ENCODE peak calls at places on chromosome 9, in ten cellular contexts. O, S, A, Q, X, I, G, E, R and U are unnamed samples.

GRCh38 chr9:135874859-135875258 is 32.5 kb downstream of the CAMSAP1 start:
- DNase-seq in A (no peak), S (no peak), E (no peak), G (no peak), Q (no peak), X (no peak), I (no peak), O (no peak), R (no peak), U (no peak)

GRCh38 chr9:72586388-72587160 is 65.2 kb downstream of the TMC1 start:
- DNase-seq in G (no peak), R (peak), E (no peak), X (peak), A (no peak), I (no peak), Q (peak), O (no peak), S (no peak), U (peak)

GRCh38 chr9:19381656-19382055 is 1.6 kb upstream of the RPS6 start:
- DNase-seq in O (no peak), S (no peak), A (no peak), I (no peak), G (no peak), E (no peak), X (no peak), R (no peak), Q (no peak), U (no peak)

GRCh38 chr9:34179528-34180138 is 790 bp downstream of the UBAP1 start:
- DNase-seq in I (peak), R (no peak), G (no peak), X (peak), S (no peak), A (peak), E (no peak), Q (no peak), O (no peak), U (no peak)

GRCh38 chr9:104836235-104836634 is 72.3 kb downstream of the NIPSNAP3B start:
- DNase-seq in R (no peak), O (no peak), G (no peak), I (no peak), E (no peak), X (peak), Q (no peak), S (no peak), A (no peak), U (no peak)

GRCh38 chr9:18493361-18494015 is 19.5 kb downstream of the ADAMTSL1 start:
- DNase-seq in Q (no peak), S (no peak), X (peak), A (no peak), G (no peak), E (no peak), O (no peak), R (no peak), I (no peak), U (no peak)

GRCh38 chr9:78149738-78150291 is 86.1 kb upstream of the CEP78 start:
- DNase-seq in G (no peak), X (no peak), O (no peak), I (no peak), R (no peak), S (no peak), A (no peak), Q (no peak), E (no peak), U (no peak)

GRCh38 chr9:135925496-135926133 is 18.3 kb upstream of the CAMSAP1 start:
- DNase-seq in S (no peak), I (peak), G (no peak), O (no peak), R (peak), E (no peak), A (no peak), Q (no peak), X (no peak), U (no peak)

GRCh38 chr9:70614786-70615565 is 200.5 kb upstream of the KLF9 start:
- DNase-seq in R (no peak), A (no peak), E (no peak), O (no peak), I (no peak), S (no peak), X (no peak), Q (no peak), G (peak), U (no peak)

GRCh38 chr9:14846871-14847311 is 63.3 kb downstream of the FREM1 start:
- DNase-seq in O (peak), Q (peak), R (peak), X (peak), S (peak), A (peak), G (peak), I (peak), E (peak), U (no peak)

GRCh38 chr9:92265159-92265558 is 28.3 kb downstream of the IARS1 start:
- DNase-seq in R (no peak), X (peak), Q (no peak), A (no peak), S (no peak), E (no peak), G (no peak), I (no peak), O (no peak), U (no peak)

GRCh38 chr9:4339357-4339756 is 39.5 kb upstream of the GLIS3 start:
- DNase-seq in O (peak), E (peak), Q (peak), X (peak), A (peak), I (peak), G (peak), R (peak), S (peak), U (peak)

GRCh38 chr9:7212101-7212500 is 454.3 kb downstream of the KDM4C start:
- DNase-seq in A (no peak), G (no peak), O (no peak), X (no peak), S (no peak), R (no peak), Q (no peak), E (no peak), I (no peak), U (no peak)

GRCh38 chr9:14962193-14962899 is 52.1 kb upstream of the FREM1 start:
- DNase-seq in I (no peak), E (no peak), Q (no peak), R (no peak), S (no peak), G (no peak), A (no peak), X (no peak), O (no peak), U (no peak)

GRCh38 chr9:134301387-134302129 is 24.7 kb upstream of the RXRA start:
- DNase-seq in A (no peak), R (no peak), X (no peak), E (peak), G (no peak), O (peak), Q (peak), I (no peak), S (peak), U (peak)

GRCh38 chr9:127162046-127162445 is 39.6 kb upstream of the ANGPTL2 start:
- DNase-seq in A (no peak), I (no peak), G (no peak), S (no peak), O (no peak), E (no peak), Q (no peak), X (no peak), R (no peak), U (no peak)

GRCh38 chr9:137114613-137115393 is at the start of gene DPP7:
- DNase-seq in R (peak), E (peak), A (peak), X (peak), O (peak), I (peak), Q (peak), S (peak), G (peak), U (peak)

GRCh38 chr9:133130721-133131244 is 9.7 kb upstream of the RALGDS start:
- DNase-seq in R (no peak), Q (peak), E (no peak), G (no peak), I (peak), X (no peak), O (peak), A (no peak), S (no peak), U (no peak)

GRCh38 chr9:97907051-97907450 is 15.2 kb downstream of the TRMO start:
- DNase-seq in O (peak), E (no peak), R (no peak), G (no peak), S (no peak), X (no peak), Q (no peak), A (no peak), I (no peak), U (peak)

GRCh38 chr9:69173891-69174644 is at the start of gene TJP2:
- DNase-seq in A (peak), S (peak), E (peak), R (peak), X (peak), O (peak), G (peak), Q (no peak), I (peak), U (peak)

GRCh38 chr9:91348191-91348790 is 13.4 kb downstream of the AUH start:
- DNase-seq in I (no peak), O (no peak), A (no peak), S (no peak), X (no peak), Q (no peak), R (no peak), G (no peak), E (no peak), U (no peak)

GRCh38 chr9:93111371-93112115 is 15.5 kb downstream of the CARD19 start:
- DNase-seq in A (no peak), Q (no peak), O (peak), I (no peak), G (no peak), X (no peak), E (peak), R (peak), S (no peak), U (peak)

GRCh38 chr9:129415031-129415953 is 205.6 kb downstream of the C9orf50 start:
- DNase-seq in S (no peak), Q (no peak), A (no peak), O (no peak), E (no peak), I (no peak), G (no peak), R (no peak), X (no peak), U (no peak)

GRCh38 chr9:131475111-131475955 is 27.4 kb upstream of the POMT1 start:
- DNase-seq in I (no peak), E (no peak), S (no peak), R (peak), Q (no peak), X (no peak), A (no peak), O (peak), G (no peak), U (peak)

GRCh38 chr9:99485461-99485860 is 263.4 kb downstream of the SEC61B start:
- DNase-seq in S (no peak), A (no peak), E (no peak), G (no peak), I (no peak), X (no peak), Q (no peak), R (no peak), O (no peak), U (no peak)

GRCh38 chr9:123361086-123361730 is 5.2 kb downstream of the CRB2 start:
- DNase-seq in X (no peak), Q (no peak), I (no peak), E (no peak), A (no peak), R (no peak), S (no peak), O (no peak), G (no peak), U (no peak)

GRCh38 chr9:96242829-96243228 is 59.1 kb downstream of the HSD17B3 start:
- DNase-seq in O (no peak), A (no peak), S (no peak), G (no peak), I (no peak), X (no peak), R (no peak), Q (no peak), E (no peak), U (no peak)

GRCh38 chr9:86389648-86390047 is 35.4 kb upstream of the TUT7 start:
- DNase-seq in I (no peak), Q (no peak), S (no peak), R (no peak), O (no peak), A (no peak), G (no peak), E (no peak), X (no peak), U (no peak)

GRCh38 chr9:17024129-17024528 is 110.7 kb upstream of the CNTLN start:
- DNase-seq in Q (no peak), R (no peak), A (no peak), O (no peak), G (no peak), E (no peak), S (no peak), X (no peak), I (no peak), U (no peak)

GRCh38 chr9:25678147-25678666 is at the start of gene TUSC1:
- DNase-seq in S (peak), O (peak), X (peak), G (peak), I (peak), A (peak), E (peak), R (peak), Q (no peak), U (no peak)

GRCh38 chr9:93064392-93065124 is 6.1 kb downstream of the SUSD3 start:
- DNase-seq in R (no peak), S (no peak), X (no peak), I (peak), O (peak), E (peak), Q (peak), G (no peak), A (peak), U (peak)

GRCh38 chr9:21624675-21625477 is 142.8 kb upstream of the IFNE start:
- DNase-seq in A (no peak), Q (no peak), S (no peak), E (no peak), O (no peak), G (no peak), X (no peak), R (no peak), I (no peak), U (no peak)

GRCh38 chr9:92882276-92882675 is 4.4 kb upstream of the ZNF484 start:
- DNase-seq in R (no peak), A (no peak), S (no peak), O (peak), X (no peak), I (no peak), E (no peak), G (no peak), Q (no peak), U (no peak)

GRCh38 chr9:127937383-127938297 is at the start of gene DPM2:
- DNase-seq in O (peak), I (peak), E (peak), S (peak), R (peak), A (peak), X (peak), G (peak), Q (peak), U (peak)

GRCh38 chr9:82763631-82764030 is 299.3 kb downstream of the RASEF start:
- DNase-seq in R (no peak), O (no peak), Q (no peak), G (no peak), A (no peak), E (no peak), X (no peak), I (no peak), S (peak), U (no peak)
- TF ChIP-seq CTCF in R (no peak), O (no peak), Q (no peak), G (no peak), A (no peak), E (no peak), X (no peak), I (no peak), S (no peak), U (no peak)

DNA sequence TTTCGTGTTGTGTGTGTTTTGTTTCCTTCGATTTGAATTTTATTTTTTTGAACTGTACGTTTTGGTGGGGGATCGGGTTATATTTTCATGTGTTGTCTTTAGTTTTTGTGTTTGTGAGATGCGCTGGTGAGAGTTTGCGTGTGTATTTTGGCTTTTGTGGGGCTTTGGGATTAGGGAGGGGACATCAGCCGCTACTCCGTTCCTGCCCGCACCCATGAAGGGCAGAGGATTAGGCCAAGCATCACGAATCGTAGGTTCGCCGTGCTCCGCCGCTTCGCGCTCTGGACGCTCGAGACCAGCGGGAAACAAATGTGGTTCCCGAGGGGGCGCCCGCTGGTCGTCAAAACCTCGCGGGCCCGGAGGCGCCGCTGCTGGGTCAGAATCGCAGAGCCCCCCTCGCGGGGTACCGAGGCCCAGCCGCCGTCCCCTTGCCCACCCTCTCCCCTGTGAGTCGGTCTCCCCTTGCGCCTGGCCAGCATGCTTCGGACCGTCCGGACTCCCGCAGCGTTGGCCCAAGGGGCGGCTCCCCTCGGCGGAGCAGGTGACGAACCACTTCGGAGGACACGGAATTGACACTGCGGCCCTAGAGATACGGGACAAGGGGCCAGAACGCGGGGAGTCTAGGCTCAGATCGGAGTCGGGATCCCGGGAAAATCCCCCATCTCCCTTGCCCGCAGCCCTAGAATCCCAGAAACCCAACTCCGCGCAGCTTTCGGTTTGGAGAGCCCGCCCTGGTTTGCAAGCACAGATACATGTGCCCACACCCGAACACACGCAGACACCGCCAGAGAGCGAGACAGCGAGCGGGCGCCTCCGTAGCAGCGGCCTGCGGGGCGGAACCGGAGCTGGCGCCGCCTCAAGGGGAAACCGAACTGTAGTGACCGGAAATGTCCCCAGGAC is 2.4 kb upstream of the PAX5 start:
- DNase-seq in X (peak), R (peak), A (peak), S (peak), G (no peak), I (peak), O (peak), E (no peak), Q (no peak), U (no peak)
- TF ChIP-seq CTCF in X (no peak), R (no peak), A (no peak), S (no peak), G (no peak), I (peak), O (no peak), E (no peak), Q (no peak), U (no peak)

DNA sequence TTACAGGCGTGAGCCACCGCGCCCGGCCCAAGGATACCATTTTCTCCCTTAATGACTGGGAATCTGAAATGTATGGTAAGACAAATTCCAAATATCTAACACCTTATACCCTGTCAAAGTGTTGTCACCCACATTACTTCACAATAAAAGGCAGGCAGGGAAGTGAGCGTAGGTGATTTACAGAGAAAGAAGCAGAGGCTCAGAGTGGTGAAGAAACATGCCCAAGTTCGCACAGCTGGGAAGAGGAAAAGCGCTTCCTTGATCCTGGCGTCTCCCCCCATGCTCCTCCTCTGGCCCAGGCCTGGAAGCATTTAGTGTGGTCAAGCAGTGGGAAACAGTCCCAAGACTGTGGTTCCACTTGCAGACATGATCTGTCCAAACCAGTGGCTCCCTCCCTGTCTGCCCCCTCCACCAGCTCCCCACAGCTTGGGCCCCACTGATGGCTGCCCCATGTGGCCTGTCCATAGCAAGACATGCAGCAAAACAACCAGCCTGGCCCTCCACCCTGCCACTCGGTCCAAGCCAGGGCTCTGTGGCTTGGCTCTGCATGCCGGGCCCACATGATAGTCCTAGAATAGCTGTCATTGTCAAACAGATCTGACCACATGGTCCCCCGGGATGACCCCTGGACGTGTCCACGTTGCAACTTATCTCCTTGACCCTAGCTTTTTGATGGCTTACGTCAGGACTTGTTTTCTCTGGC is 107.2 kb downstream of the TTLL11 start:
- DNase-seq in A (no peak), X (peak), S (no peak), R (no peak), G (peak), I (no peak), Q (no peak), E (peak), O (no peak), U (no peak)
- TF ChIP-seq CTCF in A (no peak), X (no peak), S (no peak), R (no peak), G (peak), I (no peak), Q (no peak), E (peak), O (no peak), U (no peak)

GRCh38 chr9:75064307-75065025 is 23.5 kb downstream of the NMRK1 start:
- DNase-seq in X (peak), R (no peak), S (no peak), E (no peak), A (no peak), O (no peak), I (no peak), G (no peak), Q (no peak), U (no peak)
- TF ChIP-seq CTCF in X (no peak), R (no peak), S (no peak), E (no peak), A (no peak), O (no peak), I (no peak), G (no peak), Q (no peak), U (no peak)